ENCODE peak calls at places on chromosomes 7 and 10, in nine cellular contexts. One of them, this sample, is unnamed.

GRCh38 chr7:102872460-102872859 is 40.3 kb upstream of the LRRC17 start:
- DNase-seq in left colon: no peak
- DNase-seq in LHCN-M2: peak; percentile 99
- DNase-seq in brain microvascular endothelial cell: peak; percentile 98
- DNase-seq in WERI-Rb-1: no peak
- DNase-seq in islet precursor cell: no peak
- DNase-seq in DMS79 treated with DMSO at 0.1 percent for 48 hours: no peak
- DNase-seq in GM12864: no peak
- DNase-seq in GM19239: no peak
- DNase-seq in this sample: no peak

GRCh38 chr7:47503283-47503682 is 78.6 kb downstream of the TNS3 start:
- DNase-seq in left colon: no peak
- DNase-seq in LHCN-M2: peak; percentile 77
- DNase-seq in brain microvascular endothelial cell: no peak
- DNase-seq in WERI-Rb-1: no peak
- DNase-seq in islet precursor cell: no peak
- DNase-seq in DMS79 treated with DMSO at 0.1 percent for 48 hours: no peak
- DNase-seq in GM12864: no peak
- DNase-seq in GM19239: no peak
- DNase-seq in this sample: no peak

GRCh38 chr10:64036306-64036930 is 515.2 kb downstream of the REEP3 start:
- DNase-seq in left colon: no peak
- DNase-seq in LHCN-M2: no peak
- DNase-seq in brain microvascular endothelial cell: no peak
- DNase-seq in WERI-Rb-1: no peak
- DNase-seq in islet precursor cell: no peak
- DNase-seq in DMS79 treated with DMSO at 0.1 percent for 48 hours: no peak
- DNase-seq in GM12864: no peak
- DNase-seq in GM19239: no peak
- DNase-seq in this sample: no peak

GRCh38 chr7:49520971-49521370 is 252.5 kb upstream of the VWC2 start:
- DNase-seq in left colon: no peak
- DNase-seq in LHCN-M2: no peak
- DNase-seq in brain microvascular endothelial cell: no peak
- DNase-seq in WERI-Rb-1: no peak
- DNase-seq in islet precursor cell: no peak
- DNase-seq in DMS79 treated with DMSO at 0.1 percent for 48 hours: no peak
- DNase-seq in GM12864: no peak
- DNase-seq in GM19239: no peak
- DNase-seq in this sample: no peak

GRCh38 chr7:131556055-131556911 is at the start of gene PODXL:
- DNase-seq in left colon: peak; percentile 76
- DNase-seq in LHCN-M2: peak; percentile 53
- DNase-seq in brain microvascular endothelial cell: no peak
- DNase-seq in WERI-Rb-1: peak; percentile 83
- DNase-seq in islet precursor cell: peak; percentile 88
- DNase-seq in DMS79 treated with DMSO at 0.1 percent for 48 hours: peak; percentile 80
- DNase-seq in GM12864: no peak
- DNase-seq in GM19239: peak; percentile 91
- DNase-seq in this sample: no peak

GRCh38 chr10:72483452-72483851 is 128.7 kb upstream of the DNAJB12 start:
- DNase-seq in left colon: no peak
- DNase-seq in LHCN-M2: no peak
- DNase-seq in brain microvascular endothelial cell: no peak
- DNase-seq in WERI-Rb-1: no peak
- DNase-seq in islet precursor cell: no peak
- DNase-seq in DMS79 treated with DMSO at 0.1 percent for 48 hours: no peak
- DNase-seq in GM12864: no peak
- DNase-seq in GM19239: no peak
- DNase-seq in this sample: no peak

GRCh38 chr7:34720289-34720688 is 62.3 kb downstream of the NPSR1 start:
- DNase-seq in left colon: no peak
- DNase-seq in LHCN-M2: no peak
- DNase-seq in brain microvascular endothelial cell: no peak
- DNase-seq in WERI-Rb-1: no peak
- DNase-seq in islet precursor cell: no peak
- DNase-seq in DMS79 treated with DMSO at 0.1 percent for 48 hours: no peak
- DNase-seq in GM12864: no peak
- DNase-seq in GM19239: no peak
- DNase-seq in this sample: no peak

GRCh38 chr7:37201876-37202198 is 246.8 kb downstream of the ELMO1 start:
- DNase-seq in left colon: no peak
- DNase-seq in LHCN-M2: no peak
- DNase-seq in brain microvascular endothelial cell: no peak
- DNase-seq in WERI-Rb-1: no peak
- DNase-seq in islet precursor cell: no peak
- DNase-seq in DMS79 treated with DMSO at 0.1 percent for 48 hours: no peak
- DNase-seq in GM12864: no peak
- DNase-seq in GM19239: no peak
- DNase-seq in this sample: no peak

GRCh38 chr7:131106681-131107342 is 220.9 kb upstream of the MKLN1 start:
- DNase-seq in left colon: peak; percentile 69
- DNase-seq in LHCN-M2: peak; percentile 34
- DNase-seq in brain microvascular endothelial cell: peak; percentile 18
- DNase-seq in WERI-Rb-1: peak; percentile 30
- DNase-seq in islet precursor cell: peak; percentile 60
- DNase-seq in DMS79 treated with DMSO at 0.1 percent for 48 hours: no peak
- DNase-seq in GM12864: no peak
- DNase-seq in GM19239: no peak
- DNase-seq in this sample: no peak

GRCh38 chr10:123038782-123039631 is 30.2 kb downstream of the ACADSB start:
- DNase-seq in left colon: peak; percentile 6
- DNase-seq in LHCN-M2: no peak
- DNase-seq in brain microvascular endothelial cell: no peak
- DNase-seq in WERI-Rb-1: no peak
- DNase-seq in islet precursor cell: no peak
- DNase-seq in DMS79 treated with DMSO at 0.1 percent for 48 hours: no peak
- DNase-seq in GM12864: no peak
- DNase-seq in GM19239: no peak
- DNase-seq in this sample: no peak

GRCh38 chr10:134205-134742 is 981 bp upstream of the ZMYND11 start:
- DNase-seq in left colon: peak; percentile 42
- DNase-seq in LHCN-M2: no peak
- DNase-seq in brain microvascular endothelial cell: no peak
- DNase-seq in WERI-Rb-1: peak; percentile 8
- DNase-seq in islet precursor cell: no peak
- DNase-seq in DMS79 treated with DMSO at 0.1 percent for 48 hours: peak; percentile 19
- DNase-seq in GM12864: no peak
- DNase-seq in GM19239: peak; percentile 21
- DNase-seq in this sample: no peak

GRCh38 chr7:1444214-1444924 is 14.9 kb downstream of the MICALL2 start:
- DNase-seq in left colon: no peak
- DNase-seq in LHCN-M2: no peak
- DNase-seq in brain microvascular endothelial cell: no peak
- DNase-seq in WERI-Rb-1: no peak
- DNase-seq in islet precursor cell: no peak
- DNase-seq in DMS79 treated with DMSO at 0.1 percent for 48 hours: no peak
- DNase-seq in GM12864: no peak
- DNase-seq in GM19239: no peak
- DNase-seq in this sample: no peak

GRCh38 chr10:118594392-118595063 is 920 bp downstream of the PRLHR start:
- DNase-seq in left colon: peak; percentile 14
- DNase-seq in LHCN-M2: no peak
- DNase-seq in brain microvascular endothelial cell: peak; percentile 14
- DNase-seq in WERI-Rb-1: peak; percentile 78
- DNase-seq in islet precursor cell: peak; percentile 94
- DNase-seq in DMS79 treated with DMSO at 0.1 percent for 48 hours: peak; percentile 33
- DNase-seq in GM12864: no peak
- DNase-seq in GM19239: peak; percentile 27
- DNase-seq in this sample: no peak

GRCh38 chr7:85773116-85773783 is 586.4 kb upstream of the SEMA3D start:
- DNase-seq in left colon: no peak
- DNase-seq in LHCN-M2: no peak
- DNase-seq in brain microvascular endothelial cell: peak; percentile 7
- DNase-seq in WERI-Rb-1: no peak
- DNase-seq in islet precursor cell: no peak
- DNase-seq in DMS79 treated with DMSO at 0.1 percent for 48 hours: no peak
- DNase-seq in GM12864: no peak
- DNase-seq in GM19239: no peak
- DNase-seq in this sample: no peak

GRCh38 chr7:128922496-128923410 is 12.2 kb upstream of the KCP start:
- DNase-seq in left colon: no peak
- DNase-seq in LHCN-M2: no peak
- DNase-seq in brain microvascular endothelial cell: no peak
- DNase-seq in WERI-Rb-1: no peak
- DNase-seq in islet precursor cell: peak; percentile 35
- DNase-seq in DMS79 treated with DMSO at 0.1 percent for 48 hours: no peak
- DNase-seq in GM12864: no peak
- DNase-seq in GM19239: no peak
- DNase-seq in this sample: no peak

GRCh38 chr7:149773446-149774236 is at the start of gene ZNF467:
- DNase-seq in left colon: peak; percentile 69
- DNase-seq in LHCN-M2: no peak
- DNase-seq in brain microvascular endothelial cell: no peak
- DNase-seq in WERI-Rb-1: peak; percentile 67
- DNase-seq in islet precursor cell: no peak
- DNase-seq in DMS79 treated with DMSO at 0.1 percent for 48 hours: peak; percentile 7
- DNase-seq in GM12864: no peak
- DNase-seq in GM19239: no peak
- DNase-seq in this sample: no peak